ENCODE peak calls at places on chromosomes 7 and 10, in five cellular contexts. F is stomach, E is left lung, Z is heart left ventricle, S is tibial artery. J is an unnamed sample.

GRCh38 chr10:60488111-60488669 is 98.5 kb upstream of the ANK3 start:
- DNase-seq in S (no peak), F (no peak), Z (no peak), E (no peak), J (no peak)

GRCh38 chr10:94286898-94287297 is 75.8 kb downstream of the NOC3L start:
- DNase-seq in Z (no peak), E (no peak), F (no peak), S (no peak), J (no peak)

GRCh38 chr10:91210435-91210834 is 10.0 kb upstream of the PCGF5 start:
- DNase-seq in Z (no peak), E (peak), S (no peak), F (peak), J (no peak)

GRCh38 chr7:157302314-157302711 is 34.5 kb upstream of the DNAJB6 start:
- DNase-seq in F (peak), S (peak), E (peak), Z (peak), J (peak)

GRCh38 chr7:12490105-12490688 is 80.3 kb upstream of the SCIN start:
- DNase-seq in S (no peak), F (no peak), Z (no peak), E (no peak), J (no peak)

GRCh38 chr7:30163231-30163894 is 28.6 kb downstream of the MTURN start:
- DNase-seq in E (no peak), F (no peak), Z (no peak), S (no peak), J (no peak)

GRCh38 chr10:49564461-49565009 is 25.6 kb upstream of the ERCC6 start:
- DNase-seq in F (no peak), Z (no peak), E (no peak), S (no peak), J (no peak)

GRCh38 chr10:67659497-67659896 is 36.5 kb downstream of the CTNNA3 start:
- DNase-seq in E (no peak), S (no peak), Z (no peak), F (no peak), J (no peak)

GRCh38 chr10:63505562-63505961 is 15.6 kb upstream of the REEP3 start:
- DNase-seq in E (no peak), Z (no peak), S (no peak), F (no peak), J (no peak)

GRCh38 chr7:103988468-103989199 is 824 bp downstream of the RELN start:
- DNase-seq in Z (no peak), E (no peak), F (no peak), S (no peak), J (no peak)

GRCh38 chr10:106577266-106577665 is 587.2 kb downstream of the SORCS1 start:
- DNase-seq in Z (no peak), S (no peak), F (no peak), E (no peak), J (no peak)

GRCh38 chr7:131753620-131754222 is 197.3 kb upstream of the PODXL start:
- DNase-seq in Z (no peak), S (no peak), F (no peak), E (no peak), J (no peak)

GRCh38 chr10:93995598-93996271 is 2.0 kb downstream of the PLCE1 start:
- DNase-seq in E (no peak), F (no peak), S (no peak), Z (no peak), J (no peak)

GRCh38 chr7:154856737-154857136 is 146.2 kb downstream of the PAXIP1 start:
- DNase-seq in S (no peak), Z (no peak), E (no peak), F (no peak), J (no peak)

GRCh38 chr7:102117743-102118142 is 168.9 kb upstream of the SH2B2 start:
- DNase-seq in S (no peak), E (no peak), F (no peak), Z (no peak), J (no peak)

GRCh38 chr10:7300327-7300726 is 110.5 kb downstream of the SFMBT2 start:
- DNase-seq in S (no peak), Z (no peak), F (no peak), E (no peak), J (no peak)

GRCh38 chr7:13240349-13240748 is 552.9 kb downstream of the ARL4A start:
- DNase-seq in Z (no peak), S (no peak), E (no peak), F (no peak), J (no peak)

GRCh38 chr7:132410385-132410784 is 165.9 kb downstream of the PLXNA4 start:
- DNase-seq in Z (peak), F (no peak), E (no peak), S (no peak), J (peak)

GRCh38 chr7:1694981-1695511 is 25.0 kb downstream of the ELFN1 start:
- DNase-seq in S (peak), Z (no peak), E (peak), F (no peak), J (no peak)

GRCh38 chr10:96089116-96089515 is 41.0 kb upstream of the ZNF518A start:
- DNase-seq in E (no peak), F (no peak), Z (no peak), S (no peak), J (no peak)
- H3K4me3 ChIP-seq in E (peak), F (peak), Z (peak), S (peak), J (peak)

GRCh38 chr10:42476101-42476500 is 162.3 kb downstream of the ZNF33B start:
- DNase-seq in S (no peak), Z (no peak), E (no peak), F (no peak), J (no peak)

GRCh38 chr10:42479057-42479456 is 159.3 kb downstream of the ZNF33B start:
- DNase-seq in S (no peak), F (no peak), Z (no peak), E (no peak), J (no peak)

GRCh38 chr10:42477170-42477569 is 161.2 kb downstream of the ZNF33B start:
- DNase-seq in Z (no peak), F (no peak), E (no peak), S (no peak), J (no peak)

GRCh38 chr10:42475168-42476098 is 162.9 kb downstream of the ZNF33B start:
- DNase-seq in F (no peak), Z (peak), E (no peak), S (no peak), J (no peak)
- TF ChIP-seq CTCF in F (no peak), Z (no peak), E (no peak), S (no peak), J (no peak)

GRCh38 chr10:132448248-132448731 is 51.3 kb downstream of the PWWP2B start:
- DNase-seq in F (peak), E (peak), Z (peak), S (no peak), J (no peak)
- H3K4me3 ChIP-seq in F (no peak), E (peak), Z (no peak), S (no peak), J (no peak)

GRCh38 chr7:78039791-78040776 is 241.5 kb downstream of the PHTF2 start:
- DNase-seq in F (peak), E (no peak), Z (no peak), S (no peak), J (no peak)
- TF ChIP-seq CTCF in F (no peak), E (peak), Z (peak), S (peak), J (peak)

GRCh38 chr10:5896765-5897340 is 6.8 kb downstream of the FBH1 start:
- DNase-seq in Z (no peak), F (peak), E (no peak), S (no peak), J (no peak)
- H3K4me3 ChIP-seq in Z (no peak), F (no peak), E (no peak), S (no peak), J (no peak)

J was measured in right atrium auricular region.